ENCODE peak calls at places on chromosomes 3 and 15, in four cellular contexts. V, M, J and K are unnamed samples.

GRCh38 chr15:51121631-51122225 is 27.0 kb upstream of the TNFAIP8L3 start:
- DNase-seq in M (no peak), J (no peak), V (no peak), K (no peak)

GRCh38 chr3:171108066-171108465 is 81.5 kb upstream of the SLC2A2 start:
- DNase-seq in M (no peak), J (no peak), V (no peak), K (no peak)

GRCh38 chr3:184968115-184968514 is 156.1 kb downstream of the VPS8 start:
- DNase-seq in J (no peak), M (no peak), V (no peak), K (no peak)

GRCh38 chr15:52252781-52253180 is 42.8 kb downstream of the MYO5C start:
- DNase-seq in M (no peak), J (no peak), V (no peak), K (peak)

GRCh38 chr3:50165388-50166308 is 10.5 kb downstream of the SEMA3F start:
- DNase-seq in J (no peak), V (no peak), M (no peak), K (no peak)

GRCh38 chr3:72270072-72270611 is 485.2 kb upstream of the PROK2 start:
- DNase-seq in J (no peak), V (peak), M (peak), K (peak)

GRCh38 chr3:69324362-69325025 is 61.4 kb downstream of the FRMD4B start:
- DNase-seq in M (no peak), J (no peak), V (no peak), K (no peak)

GRCh38 chr15:100866386-100867330 is 13.0 kb upstream of the ALDH1A3 start:
- DNase-seq in V (no peak), M (no peak), J (no peak), K (no peak)

GRCh38 chr3:49972656-49973055 is 32.7 kb downstream of the RBM6 start:
- DNase-seq in M (no peak), J (no peak), V (no peak), K (no peak)

GRCh38 chr3:73571238-73571741 is 53.5 kb downstream of the PDZRN3 start:
- DNase-seq in V (no peak), J (no peak), M (no peak), K (no peak)

DNA sequence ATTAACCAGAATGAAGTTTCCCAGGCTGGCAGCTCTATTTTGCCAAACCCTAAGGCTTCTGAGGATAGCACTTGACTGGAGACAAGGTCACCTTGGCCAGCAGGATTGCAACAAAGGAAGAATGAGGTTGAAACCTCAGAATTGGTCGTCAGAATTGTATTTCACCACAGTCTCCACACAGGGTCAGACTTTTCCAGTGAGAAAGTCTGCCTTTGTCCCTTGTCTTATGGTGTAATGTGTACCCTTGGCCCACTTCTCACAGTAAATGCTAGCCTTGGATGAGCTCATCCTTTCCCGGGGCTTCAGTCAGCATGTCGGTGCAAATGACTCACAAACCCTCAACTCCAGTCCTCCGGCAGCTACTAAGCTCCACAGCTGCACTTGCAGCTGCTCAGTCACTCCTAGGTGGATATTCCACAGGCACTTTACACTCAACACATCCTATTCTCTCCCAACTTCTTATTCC is 19.7 kb downstream of the SSR3 start:
- DNase-seq in J (peak), V (peak), M (no peak), K (peak)
- TF ChIP-seq CTCF in J (peak), V (peak), M (no peak), K (peak)

GRCh38 chr3:42822828-42823227 is 13.6 kb downstream of the ACKR2 start:
- DNase-seq in V (no peak), J (no peak), M (no peak), K (no peak)

GRCh38 chr3:42823351-42823750 is 14.1 kb downstream of the ACKR2 start:
- DNase-seq in M (no peak), V (no peak), J (no peak), K (no peak)

GRCh38 chr3:42815826-42816225 is 6.6 kb downstream of the ACKR2 start:
- DNase-seq in V (no peak), J (no peak), M (no peak), K (no peak)

GRCh38 chr3:42820746-42821051 is 11.5 kb downstream of the ACKR2 start:
- DNase-seq in M (no peak), J (no peak), V (no peak), K (no peak)

DNA sequence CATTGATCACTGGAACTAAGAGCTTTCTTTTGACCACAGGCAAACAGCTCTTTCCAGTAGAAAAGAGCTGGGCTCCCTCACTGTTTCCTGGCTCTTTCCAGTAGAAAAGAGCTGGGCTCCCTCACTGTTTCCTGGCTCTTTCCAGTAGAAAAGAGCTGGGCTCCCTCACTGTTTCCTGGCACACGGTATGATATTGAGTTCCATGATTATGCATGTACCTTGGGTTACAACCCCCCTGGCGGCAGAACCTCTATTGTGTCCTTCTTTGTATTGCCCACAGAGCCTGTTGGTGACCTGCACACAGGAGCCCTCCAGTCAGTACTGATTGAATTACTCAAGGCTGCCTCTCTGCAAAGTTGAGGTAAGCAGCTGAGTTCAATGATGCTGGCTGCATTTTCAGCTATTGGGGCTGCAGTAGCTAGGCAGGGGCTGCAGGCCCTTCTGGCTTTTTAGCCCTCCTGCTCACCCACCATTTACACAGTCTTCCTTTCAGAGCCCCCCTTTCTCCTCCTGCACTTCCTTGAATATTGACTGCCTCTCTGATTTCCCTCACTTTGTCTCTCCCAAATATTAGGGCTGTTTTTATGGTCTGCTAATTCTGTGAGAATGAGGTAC is 10.2 kb downstream of the ACKR2 start:
- DNase-seq in M (no peak), J (no peak), V (no peak), K (no peak)
- TF ChIP-seq CTCF in M (no peak), J (peak), V (no peak), K (no peak)

GRCh38 chr3:70392227-70392626 is 79.8 kb upstream of the MDFIC2 start:
- DNase-seq in M (no peak), J (no peak), V (no peak), K (no peak)
- TF ChIP-seq CTCF in M (no peak), J (no peak), V (no peak), K (no peak)

DNA sequence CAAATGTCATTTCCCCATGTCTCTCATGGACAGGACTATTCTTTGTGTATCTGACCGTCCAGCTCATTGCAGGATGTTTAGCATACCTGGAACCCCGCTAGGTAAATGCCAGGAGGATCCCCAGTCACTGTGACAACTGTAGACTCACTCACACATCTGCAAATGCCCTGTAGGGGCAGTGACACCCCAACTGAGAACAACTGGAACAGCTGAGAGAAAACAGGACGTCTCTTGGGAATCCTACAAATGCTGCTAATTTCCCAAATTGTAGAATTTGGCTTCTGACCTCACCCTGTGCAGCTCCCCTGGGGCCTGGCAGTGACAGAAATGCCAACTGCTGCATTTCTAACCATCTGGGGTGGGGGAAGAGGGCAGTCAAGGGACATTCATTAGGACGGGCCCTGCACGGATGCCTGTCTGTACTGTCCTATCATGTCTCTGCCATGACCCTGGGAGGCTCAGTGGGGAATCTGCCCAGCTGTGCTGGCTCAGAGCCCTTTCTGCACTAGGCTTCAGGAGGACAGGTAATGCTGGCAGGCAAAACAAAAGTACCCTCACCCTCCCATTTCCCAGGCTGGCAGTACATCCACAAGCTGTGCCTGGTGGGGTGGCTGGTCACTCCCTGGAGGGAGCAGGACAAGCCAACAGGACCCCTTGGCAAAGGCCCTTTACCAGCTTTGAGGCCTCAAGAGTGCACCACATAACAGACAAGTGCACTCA is 30.4 kb downstream of the RAB6B start:
- DNase-seq in M (no peak), J (no peak), V (no peak), K (no peak)
- TF ChIP-seq CTCF in M (no peak), J (no peak), V (no peak), K (no peak)

DNA sequence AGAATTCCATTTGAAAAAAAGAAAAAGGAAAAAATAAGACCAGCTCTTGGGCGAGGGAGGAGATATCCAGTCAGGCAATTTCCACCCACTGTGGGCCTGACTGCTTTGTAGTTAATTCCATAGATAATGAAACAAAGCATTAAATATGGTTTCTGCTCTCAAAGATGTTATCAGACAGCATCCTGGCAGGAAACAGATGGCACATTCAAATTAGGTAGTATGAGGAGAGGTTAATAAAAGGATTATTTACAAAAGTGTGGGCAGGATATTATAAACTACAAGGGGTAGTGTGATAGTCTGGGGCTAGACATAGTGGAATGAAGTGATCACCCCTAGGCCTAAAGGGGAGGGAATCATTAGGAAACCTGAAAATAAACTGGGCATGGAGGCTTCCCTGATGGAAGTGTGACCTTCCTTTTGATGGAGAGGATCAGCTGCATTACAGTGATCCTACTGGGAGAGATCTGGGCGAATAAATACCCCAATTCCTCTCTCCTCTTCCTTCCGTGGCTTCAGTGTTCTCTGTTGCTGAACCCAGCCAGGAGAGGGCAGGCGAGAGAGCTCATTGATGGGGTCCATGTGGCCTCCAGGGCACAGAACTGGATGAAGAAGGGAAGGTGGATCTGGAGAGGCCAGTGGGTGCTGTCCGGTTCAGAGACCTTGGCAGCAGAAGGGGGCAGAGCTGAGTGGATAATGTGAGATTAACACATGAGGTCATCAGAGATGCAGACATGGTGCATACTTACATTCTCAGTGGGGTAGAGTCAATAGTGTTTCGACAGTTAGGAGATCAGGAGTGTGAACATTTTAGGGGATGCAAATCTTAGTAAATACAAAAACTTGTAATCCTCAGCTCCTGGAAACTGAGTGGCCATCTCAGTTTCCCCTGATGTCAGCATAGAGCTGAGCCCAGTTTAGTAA is 193.5 kb downstream of the CLSTN2 start:
- DNase-seq in J (peak), M (no peak), V (peak), K (peak)
- TF ChIP-seq CTCF in J (peak), M (peak), V (peak), K (peak)

DNA sequence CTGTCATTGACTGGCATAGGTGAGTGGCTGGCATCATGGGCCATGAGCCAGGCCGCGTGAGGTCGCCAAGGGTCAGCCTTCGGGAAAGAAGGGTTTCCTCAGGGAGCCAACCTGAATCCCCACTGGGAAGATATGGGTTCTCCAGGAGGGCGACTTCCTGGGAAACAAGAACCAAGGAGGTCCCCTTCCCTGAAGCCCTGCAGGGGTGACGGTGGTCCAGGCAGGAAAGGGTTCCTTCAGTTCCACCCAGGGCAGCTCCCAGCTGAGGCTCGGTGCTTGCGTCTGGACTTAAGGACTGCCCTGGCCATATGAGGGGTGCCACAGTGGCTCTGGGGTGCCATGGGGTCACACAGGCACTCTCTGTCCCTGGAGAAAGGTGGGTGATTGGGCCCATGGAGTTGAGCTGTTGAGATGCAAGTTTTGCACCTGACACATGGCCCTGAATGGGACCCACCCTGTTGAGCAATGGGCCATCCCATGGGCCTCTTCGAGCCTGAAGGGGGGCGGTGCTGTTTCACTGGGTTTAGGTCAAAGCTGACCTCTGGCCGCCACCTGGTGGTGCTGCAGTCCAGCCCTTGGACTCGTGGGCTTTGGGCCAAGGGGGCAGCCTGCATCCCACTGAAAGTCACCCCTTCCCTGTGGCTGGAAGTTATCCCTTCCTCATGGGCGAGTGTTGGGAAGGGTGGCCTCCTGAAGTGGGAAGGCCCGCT is 228.1 kb downstream of the SNRPN start:
- DNase-seq in M (no peak), V (peak), J (no peak), K (no peak)
- TF ChIP-seq CTCF in M (no peak), V (no peak), J (no peak), K (no peak)

GRCh38 chr3:38738630-38739395 is 77.2 kb downstream of the SCN10A start:
- DNase-seq in M (no peak), V (no peak), J (peak), K (peak)
- TF ChIP-seq CTCF in M (peak), V (peak), J (peak), K (peak)

DNA sequence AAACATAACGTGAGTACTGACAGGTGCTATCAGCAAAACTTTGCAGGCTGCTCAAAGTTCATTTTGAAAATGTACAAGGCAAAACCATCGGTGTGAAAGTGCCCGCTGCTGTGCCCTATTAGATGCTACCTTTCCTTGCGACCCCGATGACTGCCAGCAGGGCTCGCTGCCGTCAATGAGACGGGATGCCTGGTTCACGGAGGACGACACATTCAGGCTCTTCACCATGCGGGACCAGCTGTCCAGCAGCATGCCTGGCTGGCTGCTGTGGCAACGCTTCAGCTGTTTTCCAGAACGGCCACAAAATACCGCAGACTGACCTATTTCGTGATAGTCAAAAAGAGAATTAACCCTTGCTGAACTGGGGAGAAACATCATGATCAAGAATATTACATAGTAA is 92.7 kb upstream of the OCA2 start:
- DNase-seq in J (peak), M (no peak), V (peak), K (no peak)
- TF ChIP-seq CTCF in J (peak), M (no peak), V (peak), K (no peak)